ENCODE peak calls at places on chromosomes 11 and 22, in four cellular contexts. One of them, this sample, is unnamed. For H3K4me1, the result is how much of the 10 kb centered on the place peaks cover.

GRCh38 chr11:21675049-21675616 is 517.8 kb upstream of the ANO5 start:
- DNase-seq in H9: no peak
- DNase-seq in fibroblast of lung: no peak
- DNase-seq in keratinocyte: no peak
- DNase-seq in this sample: no peak

GRCh38 chr11:8604078-8604723 is 10.2 kb upstream of the STK33 start:
- DNase-seq in keratinocyte: peak
- DNase-seq in fibroblast of lung: peak
- DNase-seq in H9: peak
- DNase-seq in this sample: peak

GRCh38 chr22:45686004-45686403 is 14.4 kb downstream of the ATXN10 start:
- DNase-seq in fibroblast of lung: peak
- DNase-seq in H9: no peak
- DNase-seq in keratinocyte: no peak
- DNase-seq in this sample: no peak

GRCh38 chr11:3133456-3134217 is 31.5 kb downstream of the OSBPL5 start:
- DNase-seq in H9: no peak
- DNase-seq in keratinocyte: no peak
- DNase-seq in fibroblast of lung: no peak
- DNase-seq in this sample: peak

GRCh38 chr11:111512296-111513239 is at the start of gene BTG4:
- DNase-seq in H9: peak
- DNase-seq in keratinocyte: no peak
- DNase-seq in fibroblast of lung: peak
- DNase-seq in this sample: peak

GRCh38 chr22:49689255-49689770 is 138.4 kb downstream of the BRD1 start:
- DNase-seq in H9: peak
- DNase-seq in fibroblast of lung: no peak
- DNase-seq in keratinocyte: no peak
- DNase-seq in this sample: no peak

GRCh38 chr22:49884075-49884474 is 30.4 kb downstream of the ZBED4 start:
- DNase-seq in H9: no peak
- DNase-seq in keratinocyte: no peak
- DNase-seq in fibroblast of lung: no peak
- DNase-seq in this sample: no peak

GRCh38 chr11:102452461-102453285 is at the start of gene TMEM123:
- DNase-seq in H9: peak
- DNase-seq in fibroblast of lung: peak
- DNase-seq in keratinocyte: no peak
- DNase-seq in this sample: peak

GRCh38 chr22:49418341-49418894 is 409.3 kb downstream of the BRD1 start:
- DNase-seq in keratinocyte: no peak
- DNase-seq in fibroblast of lung: no peak
- DNase-seq in H9: no peak
- DNase-seq in this sample: peak

GRCh38 chr22:43881091-43882061 is 10.4 kb downstream of the PNPLA5 start:
- DNase-seq in fibroblast of lung: no peak
- DNase-seq in keratinocyte: no peak
- DNase-seq in H9: peak
- DNase-seq in this sample: peak

GRCh38 chr22:25193548-25193947 is 6.1 kb upstream of the CRYBB3 start:
- DNase-seq in H9: peak
- DNase-seq in fibroblast of lung: no peak
- DNase-seq in keratinocyte: no peak
- DNase-seq in this sample: peak

GRCh38 chr22:46433318-46433717 is 97.8 kb downstream of the TRMU start:
- DNase-seq in H9: no peak
- DNase-seq in fibroblast of lung: no peak
- DNase-seq in keratinocyte: no peak
- DNase-seq in this sample: no peak

GRCh38 chr11:11463397-11463796 is 110.3 kb upstream of the CSNK2A3 start:
- DNase-seq in fibroblast of lung: no peak
- DNase-seq in H9: no peak
- DNase-seq in keratinocyte: no peak
- DNase-seq in this sample: no peak

GRCh38 chr11:124839051-124839971 is 25.9 kb upstream of the ROBO3 start:
- DNase-seq in fibroblast of lung: no peak
- DNase-seq in H9: peak
- DNase-seq in keratinocyte: no peak
- DNase-seq in this sample: peak

GRCh38 chr11:131365601-131366000 is 4.8 kb upstream of the NTM start:
- DNase-seq in H9: no peak
- DNase-seq in keratinocyte: no peak
- DNase-seq in fibroblast of lung: no peak
- DNase-seq in this sample: no peak

GRCh38 chr11:2599561-2600189 is 100.1 kb downstream of the KCNQ1OT1 start:
- DNase-seq in H9: peak
- DNase-seq in keratinocyte: no peak
- DNase-seq in fibroblast of lung: no peak
- DNase-seq in this sample: no peak

GRCh38 chr11:2890466-2891241 is 5.1 kb upstream of the CDKN1C start:
- DNase-seq in fibroblast of lung: peak
- DNase-seq in keratinocyte: no peak
- DNase-seq in H9: no peak
- DNase-seq in this sample: no peak

GRCh38 chr11:35526370-35526792 is 965 bp upstream of the PAMR1 start:
- DNase-seq in H9: peak
- DNase-seq in keratinocyte: no peak
- DNase-seq in fibroblast of lung: peak
- DNase-seq in this sample: no peak

GRCh38 chr11:107157809-107158187 is 139.5 kb upstream of the GUCY1A2 start:
- DNase-seq in H9: no peak
- DNase-seq in fibroblast of lung: peak
- DNase-seq in keratinocyte: no peak
- DNase-seq in this sample: no peak

GRCh38 chr11:76744186-76745058 is 38.7 kb upstream of the TSKU start:
- DNase-seq in fibroblast of lung: no peak
- DNase-seq in H9: no peak
- DNase-seq in keratinocyte: no peak
- DNase-seq in this sample: no peak

GRCh38 chr11:82859746-82860145 is 40.5 kb downstream of the PRCP start:
- DNase-seq in keratinocyte: no peak
- DNase-seq in H9: no peak
- DNase-seq in fibroblast of lung: no peak
- DNase-seq in this sample: no peak

GRCh38 chr11:126487711-126488110 is 132.2 kb downstream of the ST3GAL4 start:
- DNase-seq in fibroblast of lung: no peak
- DNase-seq in H9: no peak
- DNase-seq in keratinocyte: no peak
- DNase-seq in this sample: no peak

GRCh38 chr11:126484266-126484665 is 128.8 kb downstream of the ST3GAL4 start:
- DNase-seq in keratinocyte: no peak
- DNase-seq in H9: no peak
- DNase-seq in fibroblast of lung: peak
- DNase-seq in this sample: no peak

GRCh38 chr11:126485986-126486635 is 130.6 kb downstream of the ST3GAL4 start:
- DNase-seq in H9: no peak
- DNase-seq in keratinocyte: no peak
- DNase-seq in fibroblast of lung: no peak
- DNase-seq in this sample: no peak

GRCh38 chr11:126483796-126484195 is 128.3 kb downstream of the ST3GAL4 start:
- DNase-seq in keratinocyte: no peak
- DNase-seq in H9: no peak
- DNase-seq in fibroblast of lung: no peak
- DNase-seq in this sample: no peak

GRCh38 chr11:126485021-126485781 is 129.7 kb downstream of the ST3GAL4 start:
- DNase-seq in fibroblast of lung: peak
- DNase-seq in keratinocyte: no peak
- DNase-seq in H9: no peak
- DNase-seq in this sample: no peak
- H3K4me2 ChIP-seq in fibroblast of lung: no peak
- H3K4me2 ChIP-seq in keratinocyte: no peak
- H3K4me2 ChIP-seq in H9: no peak
- H3K4me2 ChIP-seq in this sample: no peak

GRCh38 chr11:117997436-117998200 is 11.4 kb downstream of the IL10RA start:
- DNase-seq in keratinocyte: no peak
- DNase-seq in H9: no peak
- DNase-seq in fibroblast of lung: no peak
- DNase-seq in this sample: no peak
- TF ChIP-seq CTCF in keratinocyte: no peak
- TF ChIP-seq CTCF in H9: no peak
- TF ChIP-seq CTCF in fibroblast of lung: no peak
- TF ChIP-seq CTCF in this sample: no peak

DNA sequence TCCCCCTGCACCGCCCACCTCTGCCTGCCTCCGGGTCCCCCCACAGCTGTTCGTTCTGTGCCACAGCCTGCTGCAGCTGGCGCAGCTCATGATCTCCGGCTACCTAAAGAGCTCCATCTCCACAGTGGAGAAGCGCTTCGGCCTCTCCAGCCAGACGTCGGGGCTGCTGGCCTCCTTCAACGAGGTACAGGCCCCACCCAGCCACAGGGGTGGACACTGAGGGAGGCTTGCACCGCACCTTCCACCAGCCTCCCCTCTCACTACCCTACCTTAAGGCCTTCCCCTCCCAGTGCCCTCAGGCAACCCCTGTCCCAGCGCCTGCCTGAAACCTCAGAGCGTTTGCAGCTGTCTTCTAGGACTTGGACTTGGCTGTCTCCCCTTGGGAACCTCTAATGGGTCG is 13.0 kb downstream of the SLCO2B1 start:
- DNase-seq in fibroblast of lung: no peak
- DNase-seq in H9: no peak
- DNase-seq in keratinocyte: no peak
- DNase-seq in this sample: no peak
- H3K4me1 ChIP-seq in fibroblast of lung: under half
- H3K4me1 ChIP-seq in H9: under half
- H3K4me1 ChIP-seq in keratinocyte: under half
- H3K4me1 ChIP-seq in this sample: under half

DNA sequence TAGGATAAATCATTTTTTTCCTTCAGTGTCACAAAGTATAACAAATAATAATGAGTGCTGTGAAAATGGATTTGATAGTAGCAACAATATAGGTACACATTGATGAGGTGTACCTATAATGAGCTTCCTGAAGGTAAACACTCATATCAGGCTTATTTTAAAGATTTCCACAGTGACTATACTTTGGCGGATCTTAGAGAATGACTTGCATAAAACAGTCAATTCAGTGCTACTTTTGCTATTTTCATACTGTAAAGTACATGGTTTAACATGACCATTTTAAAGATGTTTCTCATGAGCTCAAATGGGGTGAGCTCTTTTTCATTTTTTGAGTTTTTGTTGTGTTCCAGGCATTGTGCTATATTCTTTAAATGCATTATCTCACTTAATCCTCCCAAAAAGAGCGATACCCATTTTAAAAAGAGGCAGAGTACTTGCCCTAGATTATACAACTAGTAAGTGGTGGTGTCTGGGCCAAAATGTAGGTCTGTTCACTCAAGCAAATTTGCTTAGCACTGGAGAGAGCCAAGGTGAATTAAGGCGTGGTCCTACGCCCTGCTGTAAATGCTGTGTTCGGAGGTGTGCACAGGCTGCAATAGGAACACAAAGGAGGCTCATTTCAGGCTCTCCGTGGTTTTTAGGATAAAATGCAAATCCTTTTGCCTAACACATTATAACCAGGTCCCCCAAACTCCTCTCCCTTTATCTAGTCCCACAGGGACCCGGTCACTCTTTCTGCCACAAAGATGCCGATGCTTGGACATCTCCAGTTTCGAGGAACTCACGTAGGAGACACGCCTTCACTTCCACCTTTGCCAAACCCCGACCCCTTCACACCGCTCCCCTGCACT is 617 bp upstream of the ALKBH3 start:
- DNase-seq in fibroblast of lung: no peak
- DNase-seq in H9: no peak
- DNase-seq in keratinocyte: no peak
- DNase-seq in this sample: no peak
- H3K4me2 ChIP-seq in fibroblast of lung: peak
- H3K4me2 ChIP-seq in H9: peak
- H3K4me2 ChIP-seq in keratinocyte: peak
- H3K4me2 ChIP-seq in this sample: peak

GRCh38 chr22:27558658-27559371 is 242.7 kb downstream of the MN1 start:
- DNase-seq in fibroblast of lung: no peak
- DNase-seq in keratinocyte: no peak
- DNase-seq in H9: no peak
- DNase-seq in this sample: no peak
- TF ChIP-seq CTCF in fibroblast of lung: no peak
- TF ChIP-seq CTCF in keratinocyte: no peak
- TF ChIP-seq CTCF in H9: no peak
- TF ChIP-seq CTCF in this sample: no peak

GRCh38 chr11:67407700-67408163 is 3.8 kb downstream of the TBC1D10C start:
- DNase-seq in keratinocyte: no peak
- DNase-seq in H9: no peak
- DNase-seq in fibroblast of lung: no peak
- DNase-seq in this sample: no peak
- H3K4me1 ChIP-seq in keratinocyte: under half
- H3K4me1 ChIP-seq in H9: under half
- H3K4me1 ChIP-seq in fibroblast of lung: under half
- H3K4me1 ChIP-seq in this sample: under half

GRCh38 chr11:10453261-10453660 is 1.8 kb upstream of the AMPD3 start:
- DNase-seq in fibroblast of lung: peak
- DNase-seq in keratinocyte: peak
- DNase-seq in H9: no peak
- DNase-seq in this sample: no peak

GRCh38 chr11:10454902-10455631 is at the start of gene AMPD3:
- DNase-seq in fibroblast of lung: peak
- DNase-seq in H9: peak
- DNase-seq in keratinocyte: peak
- DNase-seq in this sample: peak

GRCh38 chr11:10455637-10456487 is 798 bp downstream of the AMPD3 start:
- DNase-seq in H9: peak
- DNase-seq in fibroblast of lung: peak
- DNase-seq in keratinocyte: peak
- DNase-seq in this sample: peak

GRCh38 chr11:10456519-10456918 is 1.5 kb downstream of the AMPD3 start:
- DNase-seq in H9: peak
- DNase-seq in fibroblast of lung: no peak
- DNase-seq in keratinocyte: no peak
- DNase-seq in this sample: no peak

DNA sequence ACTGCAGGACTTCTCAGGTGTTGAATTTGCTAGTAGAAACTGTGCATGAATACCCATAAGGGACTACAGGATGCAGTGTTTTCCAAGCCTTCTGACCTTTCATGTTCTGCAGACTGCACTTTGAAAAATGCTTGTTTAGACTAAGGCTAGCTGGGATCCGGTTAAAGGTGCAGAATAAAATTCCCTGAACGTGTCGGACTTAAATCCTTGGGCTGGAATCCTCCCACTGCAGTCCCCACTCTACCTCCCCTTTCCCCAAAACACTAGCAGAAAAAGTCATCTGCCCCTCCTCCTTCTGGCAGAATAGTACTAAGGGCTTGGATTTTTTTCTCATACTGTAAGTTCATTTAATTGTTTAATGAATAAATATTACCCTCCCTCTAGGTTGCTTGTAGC is 560 bp upstream of the AMPD3 start:
- DNase-seq in keratinocyte: no peak
- DNase-seq in fibroblast of lung: no peak
- DNase-seq in H9: no peak
- DNase-seq in this sample: no peak
- H3K4me2 ChIP-seq in keratinocyte: peak
- H3K4me2 ChIP-seq in fibroblast of lung: peak
- H3K4me2 ChIP-seq in H9: no peak
- H3K4me2 ChIP-seq in this sample: peak

DNA sequence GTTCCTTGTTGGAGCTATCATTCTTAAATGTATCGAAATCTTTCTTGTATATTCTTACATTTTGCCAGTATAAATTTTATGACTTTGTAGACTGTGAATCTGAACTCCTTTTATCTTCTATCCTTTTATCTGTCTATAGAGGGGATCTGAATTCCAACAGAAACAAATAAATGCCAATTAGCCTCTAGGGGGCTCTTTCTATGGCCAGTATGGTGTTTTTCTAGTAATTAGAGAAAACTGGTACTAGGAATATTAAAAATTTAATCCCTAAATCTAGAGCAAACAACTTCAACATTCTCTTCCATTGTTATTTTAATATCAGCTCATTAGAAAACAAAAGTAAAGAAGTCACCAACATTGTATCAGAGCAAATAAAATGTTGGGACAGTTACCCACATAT is 21.5 kb upstream of the CAT start:
- DNase-seq in keratinocyte: no peak
- DNase-seq in fibroblast of lung: no peak
- DNase-seq in H9: no peak
- DNase-seq in this sample: no peak
- TF ChIP-seq CTCF in keratinocyte: peak
- TF ChIP-seq CTCF in fibroblast of lung: no peak
- TF ChIP-seq CTCF in H9: peak
- TF ChIP-seq CTCF in this sample: no peak